ENCODE peak calls at places on chromosomes 16 and 17, in six cellular contexts. S is A549, G is GM12878, U is HepG2, H is endothelial cell of umbilical vein, K is K562. J is an unnamed sample.

GRCh38 chr16:87198328-87198731 is 118.9 kb downstream of the C16orf95 start:
- DNase-seq in U (no peak), G (no peak), K (no peak), S (no peak), H (no peak), J (no peak)

GRCh38 chr17:41178843-41179616 is 1.0 kb upstream of the KRTAP4-2 start:
- DNase-seq in S (no peak), K (no peak), H (no peak), G (no peak), U (no peak), J (no peak)

GRCh38 chr17:16940116-16940881 is 31.6 kb downstream of the TNFRSF13B start:
- DNase-seq in U (no peak), K (no peak), H (no peak), G (no peak), S (no peak), J (no peak)

GRCh38 chr16:78990309-78990701 is 610.2 kb downstream of the MAF start:
- DNase-seq in U (no peak), S (no peak), H (no peak), K (no peak), G (no peak), J (no peak)

GRCh38 chr17:19867654-19868395 is at the start of gene ULK2:
- DNase-seq in H (peak; percentile 72), K (no peak), U (no peak), S (peak; percentile 90), G (no peak), J (peak; percentile 68)

GRCh38 chr16:14263011-14263410 is 191.9 kb downstream of the MRTFB start:
- DNase-seq in U (no peak), G (no peak), H (no peak), K (no peak), S (no peak), J (no peak)

GRCh38 chr16:56847173-56847948 is 17.6 kb upstream of the SLC12A3 start:
- DNase-seq in H (no peak), S (no peak), K (no peak), U (no peak), G (no peak), J (no peak)

GRCh38 chr16:2512920-2513404 is 790 bp upstream of the ATP6V0C start:
- DNase-seq in H (no peak), K (no peak), S (no peak), U (no peak), G (no peak), J (peak; percentile 41)

GRCh38 chr17:17416007-17416399 is 60.8 kb upstream of the MED9 start:
- DNase-seq in H (peak; percentile 91), K (peak; percentile 85), S (peak; percentile 91), G (peak; percentile 31), U (peak; percentile 91), J (peak; percentile 91)

GRCh38 chr16:2753523-2754020 is 1.1 kb downstream of the SRRM2 start:
- DNase-seq in K (no peak), U (no peak), H (peak; percentile 37), G (no peak), S (no peak), J (no peak)

GRCh38 chr17:17724991-17725852 is 44.0 kb downstream of the RAI1 start:
- DNase-seq in S (no peak), K (no peak), H (peak; percentile 87), U (no peak), G (no peak), J (no peak)

GRCh38 chr17:9409026-9409425 is 166.6 kb downstream of the STX8 start:
- DNase-seq in G (no peak), K (no peak), U (no peak), S (no peak), H (no peak), J (no peak)

GRCh38 chr16:76228546-76229146 is 48.6 kb upstream of the CNTNAP4 start:
- DNase-seq in G (no peak), U (no peak), K (no peak), S (no peak), H (no peak), J (no peak)

GRCh38 chr17:32780721-32781120 is 96.2 kb downstream of the MYO1D start:
- DNase-seq in S (no peak), H (no peak), K (no peak), G (no peak), U (no peak), J (no peak)

GRCh38 chr17:21039839-21040575 is 2.8 kb downstream of the USP22 start:
- DNase-seq in G (no peak), S (peak; percentile 81), U (peak; percentile 70), K (peak; percentile 33), H (peak; percentile 49), J (peak; percentile 69)
- TF ChIP-seq MYC in G (no peak), S (no peak), U (no peak), K (no peak), H (no peak), J (no peak)

GRCh38 chr17:80797741-80798594 is 193.7 kb upstream of the CHMP6 start:
- DNase-seq in G (no peak), S (no peak), H (no peak), U (no peak), K (no peak), J (no peak)

GRCh38 chr17:80799553-80800403 is 191.9 kb upstream of the CHMP6 start:
- DNase-seq in H (no peak), K (no peak), S (no peak), G (no peak), U (no peak), J (no peak)

GRCh38 chr17:80796430-80796861 is 195.2 kb upstream of the CHMP6 start:
- DNase-seq in K (no peak), H (no peak), U (no peak), S (no peak), G (no peak), J (no peak)

GRCh38 chr17:80800775-80801391 is 190.8 kb upstream of the CHMP6 start:
- DNase-seq in U (no peak), H (no peak), K (no peak), G (no peak), S (no peak), J (no peak)

DNA sequence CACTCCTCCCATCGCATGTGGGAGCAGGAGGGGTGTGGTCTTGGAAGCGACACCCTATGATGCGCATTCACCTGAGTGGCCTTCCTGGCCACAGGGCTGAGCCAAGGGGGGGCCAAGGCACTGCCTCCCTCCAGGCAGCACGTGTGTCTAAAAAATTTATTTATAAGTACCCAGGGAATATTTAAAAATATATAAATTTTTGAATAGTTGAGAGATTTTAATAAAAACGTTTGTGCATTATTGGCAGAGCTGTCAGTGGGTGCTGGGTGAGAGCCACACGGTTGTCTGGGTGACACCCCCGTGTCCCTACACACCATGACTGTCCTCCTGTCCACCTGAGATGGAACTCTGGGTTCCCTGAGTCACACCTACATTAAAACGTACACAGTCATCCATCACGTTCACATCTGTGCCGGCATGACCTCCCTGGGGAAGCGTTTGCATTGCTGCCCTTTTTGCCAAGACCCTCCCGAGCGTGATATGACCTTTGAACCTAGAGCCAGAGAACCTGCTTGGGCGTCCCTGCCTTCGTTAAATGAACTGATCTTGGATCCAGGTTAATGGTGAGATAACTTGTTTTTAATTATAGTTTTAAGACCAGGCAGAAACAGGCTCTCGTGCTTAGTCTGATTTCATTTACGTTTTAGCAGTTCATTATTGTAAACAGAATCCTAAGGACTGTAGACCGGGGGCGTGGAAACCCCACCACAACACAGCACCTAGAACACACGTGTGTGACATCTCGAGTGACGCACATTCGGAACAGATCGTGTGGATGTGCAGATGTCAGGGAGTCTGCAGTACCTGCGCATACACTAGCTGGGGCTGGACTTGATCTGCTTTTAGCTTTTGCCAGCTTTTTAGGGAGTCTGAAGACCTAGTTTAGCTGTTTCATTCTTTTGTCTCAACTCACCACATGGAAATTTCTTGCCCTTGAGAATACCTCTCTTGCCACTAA is 192.8 kb upstream of the CHMP6 start:
- DNase-seq in K (peak; percentile 47), S (no peak), H (no peak), U (no peak), G (no peak), J (no peak)
- TF ChIP-seq MYC in K (no peak), S (no peak), H (no peak), U (no peak), G (no peak), J (no peak)

GRCh38 chr16:83720981-83721380 is 86.8 kb upstream of the HSBP1 start:
- DNase-seq in G (no peak), K (no peak), H (no peak), U (no peak), S (no peak), J (no peak)

GRCh38 chr16:83720213-83720612 is 87.6 kb upstream of the HSBP1 start:
- DNase-seq in H (no peak), G (no peak), S (no peak), U (no peak), K (no peak), J (no peak)

GRCh38 chr16:83717308-83717707 is 90.5 kb upstream of the HSBP1 start:
- DNase-seq in G (no peak), U (no peak), H (no peak), S (no peak), K (peak; percentile 25), J (peak; percentile 19)

GRCh38 chr16:83715217-83715920 is 92.4 kb upstream of the HSBP1 start:
- DNase-seq in U (no peak), S (no peak), G (no peak), K (no peak), H (peak; percentile 28), J (no peak)

DNA sequence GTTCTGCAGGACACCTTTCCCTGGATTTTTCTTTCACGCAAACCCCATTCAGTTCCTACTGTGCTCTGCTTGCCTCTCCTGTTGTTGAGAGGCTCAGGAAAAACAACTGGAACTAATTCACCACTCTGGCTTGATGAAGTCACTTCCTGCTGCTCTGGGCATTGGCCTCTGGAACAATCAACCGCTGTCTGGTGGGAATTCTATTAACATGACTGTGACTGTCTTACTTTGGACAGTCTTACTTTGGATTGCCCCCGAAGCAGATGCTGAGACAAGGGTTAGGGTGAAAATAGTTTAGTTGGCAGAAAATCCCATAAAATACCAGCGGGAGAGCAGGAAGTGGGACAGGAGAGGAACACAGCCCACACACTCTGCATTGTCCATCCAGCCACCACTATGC is 90.0 kb upstream of the HSBP1 start:
- DNase-seq in G (no peak), K (no peak), S (no peak), H (peak; percentile 36), U (no peak), J (no peak)
- TF ChIP-seq MYC in G (no peak), K (no peak), S (no peak), H (no peak), U (no peak), J (no peak)

GRCh38 chr17:76530489-76530814 is 7.1 kb downstream of the CYGB start:
- DNase-seq in U (no peak), K (no peak), S (no peak), G (no peak), H (no peak), J (no peak)

GRCh38 chr17:76528528-76529223 is 8.8 kb downstream of the CYGB start:
- DNase-seq in K (peak; percentile 90), G (no peak), S (no peak), H (no peak), U (no peak), J (peak; percentile 71)

GRCh38 chr17:76529643-76530488 is 7.6 kb downstream of the CYGB start:
- DNase-seq in H (peak; percentile 30), G (no peak), U (peak; percentile 61), S (no peak), K (peak; percentile 83), J (peak; percentile 60)

GRCh38 chr17:76528156-76528527 is 9.4 kb downstream of the CYGB start:
- DNase-seq in G (no peak), U (no peak), K (no peak), H (no peak), S (no peak), J (peak; percentile 75)

DNA sequence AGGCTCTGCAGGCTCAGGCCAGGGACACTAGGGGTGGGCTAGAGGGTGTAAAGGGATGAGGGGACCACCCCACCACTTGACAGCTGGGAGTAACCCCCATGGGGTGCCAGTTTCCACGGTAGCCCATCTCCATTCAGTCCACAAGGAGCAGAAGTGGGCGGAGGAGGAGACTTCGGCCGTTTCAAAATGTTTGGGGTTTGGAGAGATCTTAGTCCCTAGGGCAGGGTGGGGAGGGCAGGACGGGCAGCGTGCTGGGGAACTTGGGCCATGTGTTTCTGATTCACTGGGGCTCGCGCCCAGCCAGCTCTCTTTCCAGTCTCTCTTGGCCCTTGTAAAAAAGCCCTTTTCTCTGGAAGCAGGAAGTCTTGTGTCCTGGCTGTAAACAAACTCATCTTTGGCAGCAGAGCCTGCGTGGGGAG is 8.3 kb downstream of the CYGB start:
- DNase-seq in K (no peak), G (no peak), H (peak; percentile 40), U (no peak), S (no peak), J (peak; percentile 92)
- TF ChIP-seq MYC in K (no peak), G (no peak), H (no peak), U (no peak), S (no peak), J (peak; percentile 45)

J was measured in NB4.